ENCODE peak calls at places on chromosomes 6 and 20, in seven cellular contexts. P, H, S, I, J, U and Y are unnamed samples.

GRCh38 chr20:12243327-12243726 is 325.6 kb downstream of the BTBD3 start:
- DNase-seq in I (no peak), H (peak), P (no peak), U (no peak), J (no peak), S (no peak), Y (no peak)

GRCh38 chr6:26044140-26045045 is 42.8 kb upstream of the HFE start:
- DNase-seq in H (peak), S (no peak), J (peak), U (peak), P (no peak), I (peak), Y (peak)

GRCh38 chr6:69780585-69781178 is 16.1 kb downstream of the LMBRD1 start:
- DNase-seq in H (no peak), P (no peak), S (no peak), I (no peak), J (no peak), U (no peak), Y (no peak)

GRCh38 chr20:9609892-9610502 is 95.6 kb downstream of the LAMP5 start:
- DNase-seq in H (peak), J (no peak), S (peak), U (peak), I (no peak), P (peak), Y (peak)

GRCh38 chr20:1281279-1282057 is 15.4 kb downstream of the SNPH start:
- DNase-seq in U (no peak), S (no peak), J (no peak), H (no peak), I (no peak), P (peak), Y (peak)

GRCh38 chr6:154397491-154398195 is 41.0 kb upstream of the IPCEF1 start:
- DNase-seq in S (no peak), I (no peak), H (no peak), U (no peak), P (no peak), J (no peak), Y (no peak)

GRCh38 chr6:4987427-4987826 is 16.4 kb downstream of the RPP40 start:
- DNase-seq in P (no peak), J (no peak), I (no peak), U (no peak), S (no peak), H (no peak), Y (peak)

GRCh38 chr6:33314515-33314942 is 651 bp upstream of the TAPBP start:
- DNase-seq in S (no peak), I (peak), U (peak), H (peak), J (peak), P (peak), Y (peak)

GRCh38 chr6:34146021-34146782 is at the start of gene GRM4:
- DNase-seq in H (peak), J (no peak), I (peak), U (no peak), P (no peak), S (no peak), Y (no peak)

GRCh38 chr6:153959281-153959680 is 79.8 kb upstream of the OPRM1 start:
- DNase-seq in H (no peak), P (no peak), S (no peak), I (no peak), U (no peak), J (no peak), Y (no peak)

GRCh38 chr6:134911532-134911931 is 38.4 kb downstream of the ALDH8A1 start:
- DNase-seq in U (peak), S (no peak), P (no peak), I (no peak), H (no peak), J (no peak), Y (peak)

GRCh38 chr20:50834599-50835005 is 39.7 kb downstream of the BCAS4 start:
- DNase-seq in U (peak), S (no peak), H (no peak), I (no peak), J (no peak), P (no peak), Y (no peak)

GRCh38 chr20:13221673-13222318 is 722 bp downstream of the ISM1 start:
- DNase-seq in P (no peak), S (peak), U (peak), H (peak), I (peak), J (no peak), Y (peak)

GRCh38 chr6:160790028-160790792 is 88.2 kb downstream of the PLG start:
- DNase-seq in P (no peak), H (no peak), U (no peak), I (no peak), S (peak), J (no peak), Y (no peak)

GRCh38 chr6:3732345-3733141 is 19.0 kb downstream of the PXDC1 start:
- DNase-seq in P (peak), S (no peak), H (peak), U (peak), J (peak), I (peak), Y (no peak)

GRCh38 chr6:110976575-110976974 is 5.3 kb upstream of the RPF2 start:
- DNase-seq in S (no peak), J (no peak), U (no peak), P (no peak), H (no peak), I (no peak), Y (no peak)

GRCh38 chr6:108699290-108700041 is 138.7 kb downstream of the FOXO3 start:
- DNase-seq in P (no peak), U (no peak), J (peak), S (no peak), H (no peak), I (no peak), Y (peak)

GRCh38 chr6:70884074-70884983 is 72.5 kb downstream of the B3GAT2 start:
- DNase-seq in S (peak), J (peak), H (peak), I (peak), U (peak), P (peak), Y (peak)

GRCh38 chr6:6696867-6697531 is 108.5 kb downstream of the LY86 start:
- DNase-seq in U (peak), P (peak), S (peak), H (peak), J (no peak), I (peak), Y (peak)

GRCh38 chr6:137631323-137631722 is 137.1 kb upstream of the OLIG3 start:
- DNase-seq in S (no peak), I (no peak), J (no peak), H (no peak), P (no peak), U (no peak), Y (no peak)

GRCh38 chr6:45574013-45574412 is 196.3 kb upstream of the SUPT3H start:
- DNase-seq in J (no peak), P (no peak), H (no peak), S (no peak), U (no peak), I (no peak), Y (no peak)

GRCh38 chr20:23656372-23656771 is 18.6 kb upstream of the CST3 start:
- DNase-seq in S (no peak), P (no peak), I (peak), J (no peak), U (no peak), H (no peak), Y (peak)

GRCh38 chr20:35467339-35468224 is 12.2 kb downstream of the CEP250 start:
- DNase-seq in J (peak), P (no peak), U (peak), I (no peak), S (peak), H (no peak), Y (no peak)

GRCh38 chr20:15977758-15978157 is 595.5 kb downstream of the KIF16B start:
- DNase-seq in J (no peak), S (no peak), U (no peak), H (no peak), I (no peak), P (no peak), Y (no peak)

GRCh38 chr6:45801471-45802289 is 214.0 kb downstream of the CLIC5 start:
- DNase-seq in I (no peak), J (no peak), U (no peak), S (no peak), P (no peak), H (no peak), Y (no peak)

GRCh38 chr6:30592287-30592686 is 21.0 kb downstream of the ABCF1 start:
- DNase-seq in H (no peak), U (no peak), I (no peak), J (no peak), P (no peak), S (no peak), Y (no peak)

GRCh38 chr6:48826884-48827701 is 636.0 kb downstream of the MMUT start:
- DNase-seq in I (no peak), P (peak), H (no peak), J (no peak), S (peak), U (peak), Y (no peak)

GRCh38 chr6:51934098-51934497 is 153.3 kb downstream of the PKHD1 start:
- DNase-seq in P (no peak), I (no peak), S (peak), U (no peak), J (no peak), H (peak), Y (no peak)

GRCh38 chr6:36224918-36225461 is 28.4 kb downstream of the BRPF3 start:
- DNase-seq in J (no peak), U (no peak), S (no peak), P (no peak), H (peak), I (no peak), Y (no peak)

GRCh38 chr6:163904161-163904560 is 489.6 kb downstream of the QKI start:
- DNase-seq in H (no peak), J (no peak), P (no peak), S (no peak), I (no peak), U (peak), Y (no peak)

GRCh38 chr6:19849196-19849595 is 12.0 kb downstream of the ID4 start:
- DNase-seq in P (no peak), J (no peak), U (no peak), H (no peak), I (no peak), S (no peak), Y (no peak)

DNA sequence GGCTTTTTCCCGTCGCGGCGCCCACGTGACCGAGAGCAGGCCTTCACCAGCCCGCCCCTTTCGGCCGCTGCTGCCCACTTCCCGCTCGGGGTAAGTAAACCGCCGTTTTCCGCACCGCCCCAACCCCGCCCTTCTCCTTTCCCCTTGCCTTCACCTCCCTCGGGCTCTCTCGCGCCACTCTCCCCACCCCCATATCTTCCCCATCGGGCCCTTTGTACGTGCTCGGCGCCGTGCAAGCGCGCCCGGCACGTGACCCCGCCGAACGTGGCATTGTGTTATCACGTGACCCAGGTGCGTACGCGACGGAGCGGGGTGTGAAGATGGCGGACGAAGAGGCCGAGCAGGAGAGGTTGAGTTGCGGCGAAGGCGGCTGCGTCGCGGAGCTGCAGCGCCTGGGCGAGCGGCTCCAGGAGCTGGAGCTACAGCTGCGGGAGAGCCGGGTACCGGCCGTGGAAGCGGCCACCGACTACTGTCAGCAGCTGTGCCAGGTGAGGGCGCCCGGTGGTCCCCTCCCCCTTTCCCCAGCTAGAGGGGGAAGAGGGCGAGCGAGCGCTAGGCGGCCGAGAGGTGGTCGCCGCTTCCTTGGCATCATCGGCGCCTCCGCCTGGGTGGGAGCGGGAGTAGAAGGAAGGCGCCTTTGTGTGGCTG is at the start of gene ZNF292:
- DNase-seq in P (peak), S (peak), H (peak), I (peak), U (peak), J (peak), Y (peak)
- TF ChIP-seq POLR2A in P (no peak), S (no peak), H (peak), I (no peak), U (peak), J (peak), Y (peak)

GRCh38 chr6:119126826-119127225 is 48.4 kb upstream of the FAM184A start:
- DNase-seq in S (no peak), J (no peak), U (no peak), H (no peak), P (no peak), I (no peak), Y (no peak)
- TF ChIP-seq CTCF in S (no peak), J (no peak), U (no peak), H (no peak), P (no peak), I (no peak), Y (no peak)

GRCh38 chr6:156562019-156562418 is 215.2 kb upstream of the ARID1B start:
- DNase-seq in I (no peak), H (no peak), U (no peak), S (no peak), P (no peak), J (no peak), Y (peak)

GRCh38 chr6:156563710-156564109 is 213.5 kb upstream of the ARID1B start:
- DNase-seq in H (no peak), J (no peak), P (no peak), I (no peak), U (no peak), S (no peak), Y (no peak)

GRCh38 chr6:156564807-156565149 is 212.4 kb upstream of the ARID1B start:
- DNase-seq in J (no peak), P (no peak), I (no peak), H (no peak), U (no peak), S (no peak), Y (peak)

GRCh38 chr6:156562636-156563035 is 214.5 kb upstream of the ARID1B start:
- DNase-seq in J (no peak), I (no peak), S (no peak), H (no peak), P (no peak), U (no peak), Y (no peak)

GRCh38 chr6:156564128-156564806 is 212.9 kb upstream of the ARID1B start:
- DNase-seq in H (peak), I (peak), J (peak), S (peak), U (peak), P (peak), Y (peak)
- H3K4me3 ChIP-seq in H (no peak), I (no peak), J (no peak), S (no peak), U (no peak), P (no peak), Y (no peak)

DNA sequence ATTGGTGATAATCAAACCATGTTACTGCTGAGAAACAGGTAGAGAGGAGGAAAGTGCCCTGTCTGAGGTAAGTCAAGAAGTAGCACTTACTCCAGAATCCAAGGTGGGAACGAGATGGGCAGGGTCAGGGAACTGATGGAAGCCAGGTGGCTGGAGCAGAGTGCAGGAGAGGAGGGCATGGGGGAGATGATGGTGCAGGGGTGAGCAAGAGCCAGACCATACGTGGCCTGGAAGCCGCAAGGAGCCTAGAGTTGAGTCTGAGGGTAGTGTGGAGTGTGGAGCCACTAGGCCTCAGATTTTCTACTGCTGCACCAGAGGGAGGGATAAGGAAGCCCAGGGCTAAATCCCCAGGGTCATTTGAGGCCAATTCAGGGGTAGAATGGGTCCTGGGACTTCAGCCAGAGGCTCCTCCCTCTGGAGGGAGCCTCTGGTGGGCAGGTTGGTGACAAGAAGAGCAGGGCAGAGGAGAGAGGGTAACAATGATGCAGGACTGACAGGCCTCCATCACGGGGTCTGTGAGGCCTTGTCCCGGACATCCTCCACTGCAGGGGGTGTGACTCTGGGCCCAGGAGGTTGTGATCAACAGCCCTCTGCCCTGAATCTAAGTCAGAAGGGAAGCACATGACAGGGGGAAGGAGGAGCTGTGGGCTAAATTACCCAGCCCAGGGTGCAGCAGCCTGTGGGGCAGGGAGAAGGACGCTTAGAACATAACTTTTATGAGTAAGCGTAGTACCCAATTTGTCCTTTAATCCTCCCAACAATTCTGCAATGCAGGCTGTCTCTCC is 28.7 kb downstream of the COX4I2 start:
- DNase-seq in P (no peak), H (peak), I (peak), J (peak), U (no peak), S (no peak), Y (peak)
- TF ChIP-seq POLR2A in P (no peak), H (peak), I (no peak), J (peak), U (no peak), S (no peak), Y (no peak)

GRCh38 chr6:168132531-168133184 is 53.6 kb upstream of the FRMD1 start:
- DNase-seq in S (no peak), U (peak), P (peak), I (no peak), H (peak), J (peak), Y (peak)
- TF ChIP-seq CTCF in S (peak), U (peak), P (peak), I (peak), H (peak), J (peak), Y (no peak)

GRCh38 chr20:5114403-5114802 is 5.4 kb downstream of the PCNA start:
- DNase-seq in U (no peak), H (no peak), P (no peak), I (no peak), J (no peak), S (no peak), Y (no peak)

GRCh38 chr20:5118220-5119142 is 1.3 kb downstream of the PCNA start:
- DNase-seq in H (peak), P (no peak), J (no peak), S (no peak), I (no peak), U (no peak), Y (no peak)

GRCh38 chr20:5119435-5120188 is at the start of gene PCNA:
- DNase-seq in J (peak), H (peak), P (peak), U (peak), I (peak), S (peak), Y (peak)

GRCh38 chr20:5119143-5119434 is 669 bp downstream of the PCNA start:
- DNase-seq in U (no peak), H (no peak), J (no peak), I (no peak), S (no peak), P (no peak), Y (no peak)

GRCh38 chr20:5116875-5117274 is 2.9 kb downstream of the PCNA start:
- DNase-seq in H (no peak), J (no peak), I (no peak), P (no peak), U (no peak), S (no peak), Y (no peak)
- H3K4me3 ChIP-seq in H (peak), J (no peak), I (no peak), P (no peak), U (no peak), S (no peak), Y (no peak)

GRCh38 chr6:31971993-31972708 is at the start of gene DXO:
- DNase-seq in J (peak), I (peak), S (peak), H (peak), P (peak), U (peak), Y (peak)
- TF ChIP-seq POLR2A in J (peak), I (no peak), S (no peak), H (peak), P (no peak), U (peak), Y (no peak)

GRCh38 chr6:83605517-83605916 is 93.2 kb downstream of the PRSS35 start:
- DNase-seq in J (no peak), P (no peak), H (no peak), S (no peak), I (no peak), U (no peak), Y (no peak)
- TF ChIP-seq CTCF in J (no peak), P (no peak), H (no peak), S (peak), I (no peak), U (no peak), Y (no peak)

DNA sequence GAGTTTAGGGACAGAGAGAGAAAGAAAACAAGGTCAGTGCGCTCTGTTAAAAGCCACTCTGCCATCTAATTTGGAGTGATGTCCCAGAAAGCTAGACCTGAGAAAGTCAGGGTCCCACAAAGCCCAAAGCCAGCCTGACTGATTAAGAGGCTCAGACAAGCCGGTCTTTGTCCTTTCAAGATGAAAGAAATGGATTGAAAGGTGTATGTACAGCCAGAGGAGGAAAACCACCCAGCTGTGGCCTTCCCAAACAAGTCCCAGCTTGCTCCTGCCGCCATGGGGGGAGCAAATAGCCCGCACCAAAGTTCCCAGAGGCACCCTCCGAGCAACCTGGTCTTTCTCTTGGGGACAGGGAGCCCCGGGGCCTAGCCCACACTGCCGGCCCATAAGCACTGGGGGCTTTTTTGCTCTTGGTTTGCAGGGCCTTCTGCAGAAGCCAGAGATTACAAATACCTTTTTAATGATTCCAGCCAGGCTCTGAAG is 3.3 kb downstream of the BMP7 start:
- DNase-seq in U (no peak), H (no peak), I (no peak), P (no peak), J (no peak), S (no peak), Y (no peak)
- H3K4me3 ChIP-seq in U (no peak), H (no peak), I (no peak), P (no peak), J (no peak), S (no peak), Y (no peak)